ENCODE peak calls at places on chromosomes 6 and 20, in six cellular contexts. One of them, this sample, is unnamed.

GRCh38 chr6:37830225-37830624 is 10.7 kb downstream of the ZFAND3 start:
- DNase-seq in A549: no peak
- DNase-seq in K562: no peak
- DNase-seq in HepG2: no peak
- DNase-seq in endothelial cell of umbilical vein: no peak
- DNase-seq in GM12878: no peak
- DNase-seq in this sample: peak; percentile 38

GRCh38 chr6:144365176-144365710 is 80.1 kb downstream of the UTRN start:
- DNase-seq in A549: no peak
- DNase-seq in K562: no peak
- DNase-seq in HepG2: no peak
- DNase-seq in endothelial cell of umbilical vein: peak; percentile 69
- DNase-seq in GM12878: no peak
- DNase-seq in this sample: no peak

GRCh38 chr20:54356726-54357235 is 118.6 kb upstream of the DOK5 start:
- DNase-seq in A549: no peak
- DNase-seq in K562: no peak
- DNase-seq in HepG2: no peak
- DNase-seq in endothelial cell of umbilical vein: no peak
- DNase-seq in GM12878: no peak
- DNase-seq in this sample: no peak

GRCh38 chr6:165728196-165728595 is 65.2 kb upstream of the PDE10A start:
- DNase-seq in A549: no peak
- DNase-seq in K562: no peak
- DNase-seq in HepG2: no peak
- DNase-seq in endothelial cell of umbilical vein: peak; percentile 46
- DNase-seq in GM12878: no peak
- DNase-seq in this sample: no peak

GRCh38 chr6:13993416-13993815 is 68.7 kb downstream of the RNF182 start:
- DNase-seq in A549: no peak
- DNase-seq in K562: no peak
- DNase-seq in HepG2: no peak
- DNase-seq in endothelial cell of umbilical vein: no peak
- DNase-seq in GM12878: no peak
- DNase-seq in this sample: no peak

GRCh38 chr6:117548797-117549301 is 53.5 kb downstream of the GOPC start:
- DNase-seq in A549: peak; percentile 39
- DNase-seq in K562: no peak
- DNase-seq in HepG2: peak; percentile 77
- DNase-seq in endothelial cell of umbilical vein: peak; percentile 87
- DNase-seq in GM12878: no peak
- DNase-seq in this sample: no peak

GRCh38 chr6:134539865-134540323 is 222.0 kb upstream of the SGK1 start:
- DNase-seq in A549: no peak
- DNase-seq in K562: no peak
- DNase-seq in HepG2: no peak
- DNase-seq in endothelial cell of umbilical vein: no peak
- DNase-seq in GM12878: no peak
- DNase-seq in this sample: peak; percentile 32

GRCh38 chr6:5143625-5144311 is 58.6 kb downstream of the PPP1R3G start:
- DNase-seq in A549: peak; percentile 70
- DNase-seq in K562: peak; percentile 70
- DNase-seq in HepG2: peak; percentile 75
- DNase-seq in endothelial cell of umbilical vein: peak; percentile 82
- DNase-seq in GM12878: peak; percentile 27
- DNase-seq in this sample: peak; percentile 88

GRCh38 chr20:39112196-39112743 is 150.1 kb downstream of the DHX35 start:
- DNase-seq in A549: peak; percentile 66
- DNase-seq in K562: peak; percentile 82
- DNase-seq in HepG2: peak; percentile 65
- DNase-seq in endothelial cell of umbilical vein: peak; percentile 41
- DNase-seq in GM12878: no peak
- DNase-seq in this sample: peak; percentile 56

GRCh38 chr6:152091851-152092341 is 284.4 kb downstream of the ESR1 start:
- DNase-seq in A549: peak; percentile 7
- DNase-seq in K562: no peak
- DNase-seq in HepG2: no peak
- DNase-seq in endothelial cell of umbilical vein: no peak
- DNase-seq in GM12878: no peak
- DNase-seq in this sample: no peak

GRCh38 chr6:37059344-37060194 is 54.1 kb downstream of the FGD2 start:
- DNase-seq in A549: peak; percentile 95
- DNase-seq in K562: peak; percentile 94
- DNase-seq in HepG2: peak; percentile 99
- DNase-seq in endothelial cell of umbilical vein: peak; percentile 77
- DNase-seq in GM12878: no peak
- DNase-seq in this sample: peak; percentile 76

GRCh38 chr20:33042430-33042829 is 11.0 kb downstream of the BPIFB6 start:
- DNase-seq in A549: no peak
- DNase-seq in K562: no peak
- DNase-seq in HepG2: no peak
- DNase-seq in endothelial cell of umbilical vein: no peak
- DNase-seq in GM12878: no peak
- DNase-seq in this sample: no peak

GRCh38 chr6:144248003-144248402 is 37.1 kb upstream of the UTRN start:
- DNase-seq in A549: no peak
- DNase-seq in K562: no peak
- DNase-seq in HepG2: no peak
- DNase-seq in endothelial cell of umbilical vein: no peak
- DNase-seq in GM12878: no peak
- DNase-seq in this sample: no peak

GRCh38 chr6:36442083-36442670 is 477 bp downstream of the PXT1 start:
- DNase-seq in A549: no peak
- DNase-seq in K562: no peak
- DNase-seq in HepG2: no peak
- DNase-seq in endothelial cell of umbilical vein: no peak
- DNase-seq in GM12878: no peak
- DNase-seq in this sample: no peak

GRCh38 chr20:53738039-53738944 is 144.7 kb upstream of the ZNF217 start:
- DNase-seq in A549: peak; percentile 95
- DNase-seq in K562: peak; percentile 66
- DNase-seq in HepG2: peak; percentile 88
- DNase-seq in endothelial cell of umbilical vein: no peak
- DNase-seq in GM12878: no peak
- DNase-seq in this sample: peak; percentile 96

GRCh38 chr6:43942011-43942442 is 172.0 kb downstream of the VEGFA start:
- DNase-seq in A549: no peak
- DNase-seq in K562: no peak
- DNase-seq in HepG2: no peak
- DNase-seq in endothelial cell of umbilical vein: no peak
- DNase-seq in GM12878: no peak
- DNase-seq in this sample: peak; percentile 78

GRCh38 chr20:61739832-61740118 is 325.9 kb downstream of the TAF4 start:
- DNase-seq in A549: no peak
- DNase-seq in K562: no peak
- DNase-seq in HepG2: no peak
- DNase-seq in endothelial cell of umbilical vein: no peak
- DNase-seq in GM12878: no peak
- DNase-seq in this sample: no peak

GRCh38 chr6:164396071-164397047 is 913.0 kb downstream of the C6orf118 start:
- DNase-seq in A549: no peak
- DNase-seq in K562: no peak
- DNase-seq in HepG2: no peak
- DNase-seq in endothelial cell of umbilical vein: peak; percentile 57
- DNase-seq in GM12878: no peak
- DNase-seq in this sample: no peak

GRCh38 chr6:146545608-146546007 is 2.0 kb downstream of the RAB32 start:
- DNase-seq in A549: no peak
- DNase-seq in K562: no peak
- DNase-seq in HepG2: no peak
- DNase-seq in endothelial cell of umbilical vein: peak; percentile 13
- DNase-seq in GM12878: no peak
- DNase-seq in this sample: peak; percentile 64

GRCh38 chr6:118212451-118213173 is 305.5 kb downstream of the SLC35F1 start:
- DNase-seq in A549: no peak
- DNase-seq in K562: no peak
- DNase-seq in HepG2: no peak
- DNase-seq in endothelial cell of umbilical vein: no peak
- DNase-seq in GM12878: no peak
- DNase-seq in this sample: no peak

GRCh38 chr6:30171677-30172471 is 8.5 kb downstream of the TRIM15 start:
- DNase-seq in A549: no peak
- DNase-seq in K562: no peak
- DNase-seq in HepG2: no peak
- DNase-seq in endothelial cell of umbilical vein: no peak
- DNase-seq in GM12878: no peak
- DNase-seq in this sample: peak; percentile 20

GRCh38 chr20:1569417-1569861 is 11.9 kb upstream of the SIRPD start:
- DNase-seq in A549: peak; percentile 77
- DNase-seq in K562: peak; percentile 25
- DNase-seq in HepG2: peak; percentile 18
- DNase-seq in endothelial cell of umbilical vein: peak; percentile 61
- DNase-seq in GM12878: no peak
- DNase-seq in this sample: peak; percentile 90

GRCh38 chr6:25369450-25370086 is 90.4 kb downstream of the CARMIL1 start:
- DNase-seq in A549: no peak
- DNase-seq in K562: no peak
- DNase-seq in HepG2: peak; percentile 23
- DNase-seq in endothelial cell of umbilical vein: no peak
- DNase-seq in GM12878: no peak
- DNase-seq in this sample: no peak

GRCh38 chr6:158160932-158161539 is 7.0 kb downstream of the SERAC1 start:
- DNase-seq in A549: no peak
- DNase-seq in K562: no peak
- DNase-seq in HepG2: no peak
- DNase-seq in endothelial cell of umbilical vein: no peak
- DNase-seq in GM12878: no peak
- DNase-seq in this sample: no peak

GRCh38 chr6:102352552-102352951 is 959.0 kb downstream of the GRIK2 start:
- DNase-seq in A549: no peak
- DNase-seq in K562: no peak
- DNase-seq in HepG2: no peak
- DNase-seq in endothelial cell of umbilical vein: no peak
- DNase-seq in GM12878: no peak
- DNase-seq in this sample: no peak

DNA sequence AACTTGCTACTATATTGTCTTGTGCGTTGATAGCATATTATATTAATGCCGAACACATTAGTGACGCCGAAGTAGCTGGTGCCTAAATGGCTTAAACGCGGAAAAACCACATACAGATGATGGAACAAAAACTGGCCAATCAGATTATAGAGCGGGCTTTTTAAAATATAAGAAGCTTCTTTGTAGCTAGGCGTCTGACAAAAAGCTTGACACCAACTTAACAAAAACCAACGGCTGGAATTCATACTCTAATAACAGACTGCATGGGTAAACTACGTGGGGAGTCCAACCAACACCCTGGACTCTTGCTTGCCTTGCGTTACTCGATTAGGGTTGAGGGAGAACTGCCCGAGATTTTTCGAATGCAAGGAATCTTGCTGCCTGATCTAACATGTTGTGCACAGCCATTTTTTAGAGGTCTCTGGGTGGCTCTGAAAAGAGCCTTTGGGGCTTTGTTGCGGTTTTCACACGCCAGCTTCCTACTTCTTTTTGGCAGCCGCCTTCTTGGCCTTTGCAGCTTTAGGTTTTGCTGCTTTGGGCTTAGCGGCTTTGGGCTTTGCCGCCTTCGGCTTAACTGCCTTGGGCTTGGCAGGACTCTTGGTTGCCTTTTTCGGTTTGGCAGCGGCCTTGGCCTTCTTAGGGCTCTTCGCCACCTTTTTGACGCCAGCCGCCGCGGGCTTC is 45.7 kb downstream of the OR2B2 start:
- DNase-seq in A549: peak; percentile 23
- DNase-seq in K562: no peak
- DNase-seq in HepG2: peak; percentile 32
- DNase-seq in endothelial cell of umbilical vein: peak; percentile 82
- DNase-seq in GM12878: peak; percentile 74
- DNase-seq in this sample: peak; percentile 92
- TF ChIP-seq MYC in A549: no peak
- TF ChIP-seq MYC in K562: no peak
- TF ChIP-seq MYC in HepG2: no peak
- TF ChIP-seq MYC in endothelial cell of umbilical vein: no peak
- TF ChIP-seq MYC in GM12878: no peak
- TF ChIP-seq MYC in this sample: no peak

DNA sequence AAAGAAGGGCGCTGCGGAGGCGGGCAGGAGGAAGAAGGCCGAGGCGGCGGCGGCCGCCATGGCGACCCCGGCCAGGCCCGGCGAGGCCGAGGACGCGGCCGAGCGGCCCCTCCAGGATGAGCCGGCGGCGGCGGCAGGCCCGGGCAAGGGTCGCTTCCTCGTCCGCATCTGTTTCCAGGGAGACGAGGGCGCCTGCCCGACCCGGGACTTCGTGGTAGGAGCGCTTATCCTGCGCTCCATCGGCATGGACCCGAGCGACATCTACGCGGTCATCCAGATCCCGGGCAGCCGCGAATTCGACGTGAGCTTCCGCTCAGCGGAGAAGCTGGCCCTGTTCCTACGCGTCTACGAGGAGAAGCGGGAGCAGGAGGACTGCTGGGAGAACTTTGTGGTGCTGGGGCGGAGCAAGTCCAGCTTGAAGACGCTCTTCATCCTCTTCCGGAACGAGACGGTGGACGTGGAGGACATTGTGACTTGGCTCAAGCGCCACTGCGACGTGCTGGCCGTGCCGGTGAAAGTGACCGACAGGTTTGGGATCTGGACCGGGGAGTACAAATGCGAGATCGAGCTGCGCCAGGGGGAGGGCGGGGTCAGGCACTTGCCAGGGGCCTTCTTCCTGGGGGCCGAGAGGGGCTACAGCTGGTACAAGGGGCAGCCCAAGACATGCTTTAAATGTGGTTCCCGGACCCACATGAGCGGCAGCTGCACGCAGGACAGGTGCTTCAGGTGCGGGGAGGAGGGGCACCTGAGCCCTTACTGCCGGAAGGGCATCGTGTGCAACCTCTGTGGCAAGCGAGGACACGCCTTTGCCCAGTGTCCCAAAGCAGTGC is 770 bp downstream of the ZCCHC3 start:
- DNase-seq in A549: peak; percentile 83
- DNase-seq in K562: peak; percentile 48
- DNase-seq in HepG2: peak; percentile 35
- DNase-seq in endothelial cell of umbilical vein: peak; percentile 70
- DNase-seq in GM12878: no peak
- DNase-seq in this sample: peak; percentile 88
- TF ChIP-seq MAX in A549: peak; percentile 50
- TF ChIP-seq MAX in K562: no peak
- TF ChIP-seq MAX in HepG2: peak; percentile 68
- TF ChIP-seq MAX in endothelial cell of umbilical vein: no peak
- TF ChIP-seq MAX in GM12878: no peak
- TF ChIP-seq MAX in this sample: peak; percentile 46

GRCh38 chr20:58023346-58023745 is 205.1 kb downstream of the ANKRD60 start:
- DNase-seq in A549: no peak
- DNase-seq in K562: no peak
- DNase-seq in HepG2: no peak
- DNase-seq in endothelial cell of umbilical vein: no peak
- DNase-seq in GM12878: no peak
- DNase-seq in this sample: no peak
- TF ChIP-seq MYC in A549: no peak
- TF ChIP-seq MYC in K562: no peak
- TF ChIP-seq MYC in HepG2: no peak
- TF ChIP-seq MYC in endothelial cell of umbilical vein: no peak
- TF ChIP-seq MYC in GM12878: no peak
- TF ChIP-seq MYC in this sample: no peak

GRCh38 chr6:124076336-124077048 is 272.8 kb downstream of the NKAIN2 start:
- DNase-seq in A549: no peak
- DNase-seq in K562: no peak
- DNase-seq in HepG2: no peak
- DNase-seq in endothelial cell of umbilical vein: no peak
- DNase-seq in GM12878: no peak
- DNase-seq in this sample: no peak
- TF ChIP-seq MAX in A549: no peak
- TF ChIP-seq MAX in K562: no peak
- TF ChIP-seq MAX in HepG2: no peak
- TF ChIP-seq MAX in endothelial cell of umbilical vein: no peak
- TF ChIP-seq MAX in GM12878: no peak
- TF ChIP-seq MAX in this sample: no peak

This sample was measured in NB4.